ENCODE peak calls at places on chromosomes 7 and 10, in seven cellular contexts. T is transverse colon; Z is esophagus muscularis mucosa; X is CD8-positive, alpha-beta T cell; B is Peyer's patch; Q is mammary epithelial cell; D is fibroblast of lung. C is an unnamed sample.

GRCh38 chr7:44280993-44281721 is 44.2 kb downstream of the CAMK2B start:
- DNase-seq in T (peak), Z (no peak), X (no peak), B (peak), Q (no peak), D (no peak), C (peak)

GRCh38 chr7:115229401-115230083 is 307.6 kb downstream of the MDFIC start:
- DNase-seq in T (no peak), Z (no peak), X (no peak), B (no peak), Q (no peak), D (peak), C (no peak)

GRCh38 chr10:53069013-53069412 is 296.4 kb upstream of the MBL2 start:
- DNase-seq in T (no peak), Z (no peak), X (no peak), B (no peak), Q (no peak), D (no peak), C (no peak)

GRCh38 chr7:108093903-108094302 is 36.3 kb downstream of the LAMB4 start:
- DNase-seq in T (no peak), Z (no peak), X (no peak), B (no peak), Q (no peak), D (peak), C (no peak)

GRCh38 chr7:157620616-157621015 is 283.8 kb downstream of the DNAJB6 start:
- DNase-seq in T (no peak), Z (no peak), X (no peak), B (no peak), Q (no peak), D (no peak), C (no peak)

GRCh38 chr7:50475340-50475739 is 25.2 kb upstream of the FIGNL1 start:
- DNase-seq in T (no peak), Z (peak), X (no peak), B (no peak), Q (no peak), D (no peak), C (no peak)

GRCh38 chr7:75575488-75576112 is 83.5 kb downstream of the SPDYE5 start:
- DNase-seq in T (no peak), Z (no peak), X (no peak), B (no peak), Q (no peak), D (no peak), C (no peak)

GRCh38 chr7:102412548-102412947 is 16.4 kb downstream of the PRKRIP1 start:
- DNase-seq in T (peak), Z (no peak), X (peak), B (no peak), Q (no peak), D (peak), C (no peak)

GRCh38 chr7:116113310-116113709 is 82.7 kb upstream of the TFEC start:
- DNase-seq in T (no peak), Z (no peak), X (no peak), B (no peak), Q (no peak), D (no peak), C (no peak)

GRCh38 chr10:117137031-117137910 is 799 bp downstream of the VAX1 start:
- DNase-seq in T (no peak), Z (no peak), X (no peak), B (no peak), Q (peak), D (peak), C (no peak)

GRCh38 chr7:27161721-27162547 is 3.4 kb downstream of the HOXA9 start:
- DNase-seq in T (peak), Z (no peak), X (no peak), B (peak), Q (peak), D (no peak), C (no peak)

GRCh38 chr7:110607050-110607862 is 483.7 kb upstream of the LRRN3 start:
- DNase-seq in T (no peak), Z (no peak), X (no peak), B (no peak), Q (no peak), D (no peak), C (no peak)

GRCh38 chr10:129579228-129579627 is 112.2 kb downstream of the MGMT start:
- DNase-seq in T (no peak), Z (no peak), X (no peak), B (no peak), Q (no peak), D (no peak), C (no peak)

GRCh38 chr7:868189-868486 is 8.2 kb upstream of the GET4 start:
- DNase-seq in T (no peak), Z (no peak), X (no peak), B (no peak), Q (no peak), D (no peak), C (no peak)
- H3K27ac ChIP-seq in T (peak), Z (peak), X (no peak), B (no peak), Q (peak), D (peak), C (peak)

GRCh38 chr10:103778358-103779139 is 76.8 kb downstream of the SH3PXD2A start:
- DNase-seq in T (no peak), Z (no peak), X (no peak), B (no peak), Q (no peak), D (no peak), C (no peak)

GRCh38 chr10:103775786-103776185 is 79.6 kb downstream of the SH3PXD2A start:
- DNase-seq in T (no peak), Z (no peak), X (no peak), B (no peak), Q (no peak), D (no peak), C (no peak)

GRCh38 chr10:103781329-103782061 is 73.9 kb downstream of the SH3PXD2A start:
- DNase-seq in T (peak), Z (no peak), X (no peak), B (no peak), Q (peak), D (peak), C (no peak)

GRCh38 chr10:103780242-103781149 is 74.9 kb downstream of the SH3PXD2A start:
- DNase-seq in T (no peak), Z (no peak), X (no peak), B (no peak), Q (peak), D (no peak), C (no peak)

DNA sequence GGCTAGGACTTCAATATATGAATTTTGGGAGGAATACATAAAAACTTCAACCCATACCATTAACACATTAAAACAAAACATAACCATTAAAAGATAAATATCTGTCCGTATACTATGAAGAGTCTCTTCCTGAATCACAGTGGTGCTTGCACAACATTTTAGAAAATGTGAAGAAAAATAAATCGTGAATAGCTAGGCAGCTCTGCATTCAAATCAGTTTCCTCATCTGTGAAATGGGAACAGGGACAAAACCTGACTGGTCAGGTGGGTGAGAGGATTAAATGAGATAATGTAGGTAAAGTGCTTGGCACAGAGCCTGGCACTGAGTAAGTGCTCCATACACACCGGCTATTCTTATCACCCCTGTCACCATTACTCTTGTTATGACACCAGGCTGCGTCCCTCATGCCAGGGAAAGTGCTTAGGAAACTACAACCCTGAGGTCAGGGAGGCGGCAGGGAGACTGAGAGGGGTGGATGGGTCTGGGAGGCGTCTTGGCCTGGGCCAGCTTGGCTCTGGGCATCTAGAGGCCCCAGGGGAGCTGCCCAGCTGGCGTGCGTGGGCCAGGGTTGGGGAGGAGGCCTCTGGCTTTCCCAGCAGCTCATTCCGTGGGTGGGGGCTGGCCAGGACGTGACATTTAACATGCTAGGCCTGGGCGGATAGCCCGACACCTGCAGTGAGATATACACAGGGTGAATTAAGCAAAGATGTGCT is 78.3 kb downstream of the SH3PXD2A start:
- DNase-seq in T (no peak), Z (no peak), X (no peak), B (no peak), Q (peak), D (peak), C (peak)
- TF ChIP-seq CTCF in T (no peak), Z (no peak), X (no peak), B (no peak), Q (no peak), D (no peak), C (no peak)

GRCh38 chr10:50862719-50863118 is 22.7 kb downstream of the A1CF start:
- DNase-seq in T (no peak), Z (no peak), X (no peak), B (no peak), Q (no peak), D (no peak), C (no peak)

GRCh38 chr10:50861370-50861769 is 24.1 kb downstream of the A1CF start:
- DNase-seq in T (no peak), Z (no peak), X (no peak), B (no peak), Q (no peak), D (no peak), C (no peak)

GRCh38 chr10:50866317-50866716 is 19.1 kb downstream of the A1CF start:
- DNase-seq in T (no peak), Z (no peak), X (no peak), B (no peak), Q (no peak), D (no peak), C (no peak)
- H3K27ac ChIP-seq in T (no peak), Z (no peak), X (no peak), B (no peak), Q (no peak), D (no peak), C (no peak)

DNA sequence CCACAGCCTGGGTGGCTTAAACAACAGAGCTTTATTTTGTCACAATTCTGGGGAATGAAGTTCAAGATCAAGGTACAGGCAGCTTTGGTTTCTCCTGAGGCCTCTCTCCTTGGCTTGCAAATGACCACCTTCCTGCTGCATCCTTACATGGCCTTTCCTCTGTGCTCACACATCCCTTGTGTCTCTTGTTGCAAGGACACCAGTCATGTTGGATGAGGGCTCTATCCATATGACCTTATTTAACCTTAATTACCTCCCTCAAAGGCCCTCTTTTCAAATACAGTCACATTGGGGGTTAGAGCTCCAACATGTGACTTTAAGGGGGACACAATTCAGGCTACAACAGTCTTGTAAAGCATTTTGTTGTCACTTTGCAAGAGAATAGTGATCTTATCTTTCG is 65.0 kb upstream of the PLXNA4 start:
- DNase-seq in T (no peak), Z (no peak), X (no peak), B (no peak), Q (no peak), D (no peak), C (no peak)
- TF ChIP-seq CTCF in T (no peak), Z (no peak), X (no peak), B (no peak), Q (no peak), D (no peak), C (no peak)

DNA sequence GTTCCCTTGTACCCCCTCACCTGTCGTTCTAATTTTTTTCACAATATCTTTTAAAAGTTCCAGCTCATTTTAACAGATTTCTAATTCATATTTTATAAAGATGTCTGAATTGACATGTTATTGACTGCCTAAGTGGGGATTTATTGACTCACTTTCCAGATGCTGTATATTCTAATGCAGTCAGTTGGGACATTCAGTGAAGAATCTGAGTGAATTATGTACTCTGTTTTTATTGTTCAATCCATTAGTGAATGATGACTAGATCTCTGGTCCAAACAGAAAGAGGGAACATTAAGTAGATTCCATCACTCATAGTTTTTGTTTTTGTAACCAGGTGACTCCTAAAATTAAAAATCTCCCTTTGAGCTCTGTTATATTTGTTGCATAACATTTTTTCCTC is 54.3 kb downstream of the LOXL4 start:
- DNase-seq in T (no peak), Z (no peak), X (no peak), B (no peak), Q (peak), D (no peak), C (no peak)
- H3K27ac ChIP-seq in T (no peak), Z (no peak), X (no peak), B (no peak), Q (no peak), D (no peak), C (no peak)